ENCODE peak calls at places on chromosomes 7 and 10, in ten cellular contexts. One of them, this sample, is unnamed.

GRCh38 chr7:155198901-155199845 is 98.5 kb upstream of the INSIG1 start:
- DNase-seq in transverse colon: no peak
- DNase-seq in GM12891: no peak
- DNase-seq in esophagus muscularis mucosa: no peak
- DNase-seq in GM23338: no peak
- DNase-seq in breast epithelium: no peak
- DNase-seq in spleen: no peak
- DNase-seq in HL-60: no peak
- DNase-seq in upper lobe of left lung: no peak
- DNase-seq in HCT116: no peak
- DNase-seq in this sample: no peak

GRCh38 chr10:101007915-101008822 is 8.6 kb downstream of the LZTS2 start:
- DNase-seq in transverse colon: no peak
- DNase-seq in GM12891: no peak
- DNase-seq in esophagus muscularis mucosa: no peak
- DNase-seq in GM23338: no peak
- DNase-seq in breast epithelium: no peak
- DNase-seq in spleen: no peak
- DNase-seq in HL-60: no peak
- DNase-seq in upper lobe of left lung: no peak
- DNase-seq in HCT116: no peak
- DNase-seq in this sample: no peak

GRCh38 chr7:48188776-48189520 is 17.7 kb downstream of the ABCA13 start:
- DNase-seq in transverse colon: no peak
- DNase-seq in GM12891: no peak
- DNase-seq in esophagus muscularis mucosa: no peak
- DNase-seq in GM23338: peak; percentile 29
- DNase-seq in breast epithelium: no peak
- DNase-seq in spleen: no peak
- DNase-seq in HL-60: no peak
- DNase-seq in upper lobe of left lung: no peak
- DNase-seq in HCT116: no peak
- DNase-seq in this sample: no peak

GRCh38 chr10:74282151-74282852 is 131.3 kb downstream of the ADK start:
- DNase-seq in transverse colon: no peak
- DNase-seq in GM12891: no peak
- DNase-seq in esophagus muscularis mucosa: no peak
- DNase-seq in GM23338: no peak
- DNase-seq in breast epithelium: no peak
- DNase-seq in spleen: no peak
- DNase-seq in HL-60: no peak
- DNase-seq in upper lobe of left lung: no peak
- DNase-seq in HCT116: no peak
- DNase-seq in this sample: no peak

GRCh38 chr7:3455826-3456444 is 154.9 kb downstream of the SDK1 start:
- DNase-seq in transverse colon: no peak
- DNase-seq in GM12891: no peak
- DNase-seq in esophagus muscularis mucosa: no peak
- DNase-seq in GM23338: peak; percentile 30
- DNase-seq in breast epithelium: no peak
- DNase-seq in spleen: no peak
- DNase-seq in HL-60: no peak
- DNase-seq in upper lobe of left lung: no peak
- DNase-seq in HCT116: no peak
- DNase-seq in this sample: no peak

GRCh38 chr10:5317547-5318107 is 47.1 kb upstream of the UCN3 start:
- DNase-seq in transverse colon: no peak
- DNase-seq in GM12891: no peak
- DNase-seq in esophagus muscularis mucosa: no peak
- DNase-seq in GM23338: no peak
- DNase-seq in breast epithelium: no peak
- DNase-seq in spleen: no peak
- DNase-seq in HL-60: peak; percentile 26
- DNase-seq in upper lobe of left lung: no peak
- DNase-seq in HCT116: no peak
- DNase-seq in this sample: no peak

GRCh38 chr7:23065974-23066373 is 39.6 kb upstream of the KLHL7 start:
- DNase-seq in transverse colon: no peak
- DNase-seq in GM12891: no peak
- DNase-seq in esophagus muscularis mucosa: no peak
- DNase-seq in GM23338: no peak
- DNase-seq in breast epithelium: no peak
- DNase-seq in spleen: no peak
- DNase-seq in HL-60: no peak
- DNase-seq in upper lobe of left lung: no peak
- DNase-seq in HCT116: no peak
- DNase-seq in this sample: no peak

GRCh38 chr7:92586403-92586802 is 3.8 kb downstream of the FAM133B start:
- DNase-seq in transverse colon: no peak
- DNase-seq in GM12891: no peak
- DNase-seq in esophagus muscularis mucosa: no peak
- DNase-seq in GM23338: no peak
- DNase-seq in breast epithelium: no peak
- DNase-seq in spleen: no peak
- DNase-seq in HL-60: no peak
- DNase-seq in upper lobe of left lung: no peak
- DNase-seq in HCT116: no peak
- DNase-seq in this sample: no peak

DNA sequence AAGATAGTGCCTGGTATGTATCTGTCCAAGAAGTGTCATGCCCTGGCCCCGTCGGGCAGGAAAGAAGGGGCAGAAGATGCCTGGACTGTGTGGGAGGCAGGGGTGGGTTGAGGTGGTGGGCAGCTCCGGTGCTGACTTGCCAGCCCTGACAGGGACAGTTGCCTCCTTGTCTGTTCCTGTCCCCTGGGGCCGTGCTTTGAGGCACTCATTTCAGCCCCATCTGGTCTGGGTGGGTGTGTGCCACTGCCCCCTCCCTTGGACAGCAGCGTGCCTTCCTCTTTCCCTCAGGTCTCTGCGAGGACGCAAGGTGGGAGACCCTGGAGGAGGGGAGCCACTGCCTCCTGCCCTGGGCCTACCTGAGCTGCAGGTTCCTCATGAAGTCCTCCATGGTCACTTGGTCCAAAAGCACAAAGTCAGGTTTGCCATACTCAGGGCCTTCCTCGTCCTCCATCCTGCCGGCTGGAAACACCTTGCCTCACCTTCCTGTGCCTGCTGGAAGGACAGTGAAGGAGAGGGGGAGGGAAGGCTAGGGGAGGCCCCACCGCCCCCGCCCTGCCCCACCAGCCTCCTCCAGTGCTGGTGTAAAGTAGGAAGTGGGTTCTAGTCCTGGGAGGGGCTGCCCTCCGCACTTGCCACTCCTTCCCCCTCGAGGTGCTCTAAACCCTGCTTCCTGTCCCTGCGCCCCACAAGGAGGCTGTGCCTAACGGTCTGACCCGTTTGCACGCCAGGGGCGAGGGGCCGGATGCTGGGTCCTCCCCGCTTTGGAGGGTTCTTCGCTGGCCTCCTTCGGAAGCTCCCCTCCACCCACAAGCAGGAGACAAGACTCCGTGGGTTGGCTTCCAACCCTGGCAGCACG is at the start of gene MYO1G:
- DNase-seq in transverse colon: peak; percentile 72
- DNase-seq in GM12891: no peak
- DNase-seq in esophagus muscularis mucosa: no peak
- DNase-seq in GM23338: no peak
- DNase-seq in breast epithelium: no peak
- DNase-seq in spleen: peak; percentile 97
- DNase-seq in HL-60: peak; percentile 97
- DNase-seq in upper lobe of left lung: peak; percentile 86
- DNase-seq in HCT116: no peak
- DNase-seq in this sample: no peak
- TF ChIP-seq POLR2AphosphoS5 in transverse colon: peak; percentile 17
- TF ChIP-seq POLR2AphosphoS5 in GM12891: peak; percentile 44
- TF ChIP-seq POLR2AphosphoS5 in esophagus muscularis mucosa: no peak
- TF ChIP-seq POLR2AphosphoS5 in GM23338: no peak
- TF ChIP-seq POLR2AphosphoS5 in breast epithelium: no peak
- TF ChIP-seq POLR2AphosphoS5 in spleen: peak; percentile 90
- TF ChIP-seq POLR2AphosphoS5 in HL-60: peak; percentile 79
- TF ChIP-seq POLR2AphosphoS5 in upper lobe of left lung: peak; percentile 63
- TF ChIP-seq POLR2AphosphoS5 in HCT116: no peak
- TF ChIP-seq POLR2AphosphoS5 in this sample: peak; percentile 72

GRCh38 chr7:116211006-116211912 is 920 bp downstream of the TES start:
- DNase-seq in transverse colon: peak; percentile 92
- DNase-seq in GM12891: peak; percentile 28
- DNase-seq in esophagus muscularis mucosa: peak; percentile 93
- DNase-seq in GM23338: peak; percentile 80
- DNase-seq in breast epithelium: peak; percentile 82
- DNase-seq in spleen: peak; percentile 90
- DNase-seq in HL-60: peak; percentile 55
- DNase-seq in upper lobe of left lung: peak; percentile 84
- DNase-seq in HCT116: peak; percentile 93
- DNase-seq in this sample: peak; percentile 24
- TF ChIP-seq POLR2AphosphoS5 in transverse colon: peak; percentile 99
- TF ChIP-seq POLR2AphosphoS5 in GM12891: peak; percentile 45
- TF ChIP-seq POLR2AphosphoS5 in esophagus muscularis mucosa: peak; percentile 96
- TF ChIP-seq POLR2AphosphoS5 in GM23338: no peak
- TF ChIP-seq POLR2AphosphoS5 in breast epithelium: peak; percentile 82
- TF ChIP-seq POLR2AphosphoS5 in spleen: peak; percentile 71
- TF ChIP-seq POLR2AphosphoS5 in HL-60: peak; percentile 55
- TF ChIP-seq POLR2AphosphoS5 in upper lobe of left lung: peak; percentile 96
- TF ChIP-seq POLR2AphosphoS5 in HCT116: peak; percentile 97
- TF ChIP-seq POLR2AphosphoS5 in this sample: peak; percentile 42

DNA sequence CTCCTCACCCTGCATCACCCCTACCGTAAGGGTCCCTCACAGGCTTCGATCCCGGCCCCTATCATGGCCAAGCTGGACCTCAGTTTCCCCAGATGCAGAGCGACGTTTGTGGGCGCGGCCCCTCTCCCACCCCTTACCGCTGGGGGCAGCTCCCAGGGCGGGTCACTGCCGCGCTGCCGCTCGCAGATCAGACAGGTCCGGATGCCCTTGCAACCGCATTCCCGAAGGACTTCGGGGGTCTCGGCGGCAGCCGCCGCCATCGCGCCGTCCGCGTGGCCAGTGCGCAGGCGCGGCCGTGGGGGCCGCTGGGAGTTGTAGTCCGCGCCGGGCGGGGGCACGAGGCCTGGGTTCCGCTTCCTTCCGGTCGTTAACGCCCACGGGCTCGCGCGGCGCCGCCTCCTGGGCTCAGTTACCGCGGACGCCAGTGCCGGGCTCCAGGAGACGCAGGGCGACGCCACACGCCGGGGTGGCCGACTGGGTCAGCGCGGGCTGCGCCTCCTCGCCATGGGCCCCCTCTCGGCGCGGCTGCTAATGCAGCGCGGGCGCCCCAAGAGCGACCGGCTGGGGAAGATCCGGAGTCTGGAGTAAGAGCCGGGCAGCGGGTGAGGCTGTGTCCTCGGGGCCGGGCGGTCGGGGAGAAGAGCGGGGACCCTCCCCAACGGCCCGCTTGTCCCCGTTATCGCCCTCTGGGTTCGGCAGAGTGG is at the start of the genes ALKBH4 and LRWD1:
- DNase-seq in transverse colon: peak; percentile 95
- DNase-seq in GM12891: peak; percentile 100
- DNase-seq in esophagus muscularis mucosa: peak; percentile 97
- DNase-seq in GM23338: peak; percentile 90
- DNase-seq in breast epithelium: peak; percentile 91
- DNase-seq in spleen: peak; percentile 99
- DNase-seq in HL-60: peak; percentile 89
- DNase-seq in upper lobe of left lung: peak; percentile 100
- DNase-seq in HCT116: peak; percentile 76
- DNase-seq in this sample: peak; percentile 100
- TF ChIP-seq POLR2AphosphoS5 in transverse colon: peak; percentile 88
- TF ChIP-seq POLR2AphosphoS5 in GM12891: peak; percentile 65
- TF ChIP-seq POLR2AphosphoS5 in esophagus muscularis mucosa: peak; percentile 86
- TF ChIP-seq POLR2AphosphoS5 in GM23338: peak; percentile 82
- TF ChIP-seq POLR2AphosphoS5 in breast epithelium: no peak
- TF ChIP-seq POLR2AphosphoS5 in spleen: peak; percentile 92
- TF ChIP-seq POLR2AphosphoS5 in HL-60: peak; percentile 48
- TF ChIP-seq POLR2AphosphoS5 in upper lobe of left lung: peak; percentile 89
- TF ChIP-seq POLR2AphosphoS5 in HCT116: peak; percentile 95
- TF ChIP-seq POLR2AphosphoS5 in this sample: peak; percentile 75

GRCh38 chr7:150313870-150314269 is 9.3 kb upstream of the LRRC61 start:
- DNase-seq in transverse colon: no peak
- DNase-seq in GM12891: no peak
- DNase-seq in esophagus muscularis mucosa: no peak
- DNase-seq in GM23338: no peak
- DNase-seq in breast epithelium: no peak
- DNase-seq in spleen: no peak
- DNase-seq in HL-60: no peak
- DNase-seq in upper lobe of left lung: no peak
- DNase-seq in HCT116: no peak
- DNase-seq in this sample: no peak

GRCh38 chr7:150314639-150315239 is 8.4 kb upstream of the LRRC61 start:
- DNase-seq in transverse colon: no peak
- DNase-seq in GM12891: no peak
- DNase-seq in esophagus muscularis mucosa: no peak
- DNase-seq in GM23338: no peak
- DNase-seq in breast epithelium: no peak
- DNase-seq in spleen: no peak
- DNase-seq in HL-60: no peak
- DNase-seq in upper lobe of left lung: no peak
- DNase-seq in HCT116: no peak
- DNase-seq in this sample: no peak

GRCh38 chr7:150322114-150322832 is 882 bp upstream of the LRRC61 start:
- DNase-seq in transverse colon: no peak
- DNase-seq in GM12891: no peak
- DNase-seq in esophagus muscularis mucosa: no peak
- DNase-seq in GM23338: no peak
- DNase-seq in breast epithelium: no peak
- DNase-seq in spleen: no peak
- DNase-seq in HL-60: no peak
- DNase-seq in upper lobe of left lung: no peak
- DNase-seq in HCT116: no peak
- DNase-seq in this sample: no peak

GRCh38 chr7:150321788-150322113 is 1.4 kb upstream of the LRRC61 start:
- DNase-seq in transverse colon: no peak
- DNase-seq in GM12891: no peak
- DNase-seq in esophagus muscularis mucosa: no peak
- DNase-seq in GM23338: no peak
- DNase-seq in breast epithelium: no peak
- DNase-seq in spleen: peak; percentile 63
- DNase-seq in HL-60: no peak
- DNase-seq in upper lobe of left lung: no peak
- DNase-seq in HCT116: no peak
- DNase-seq in this sample: no peak

DNA sequence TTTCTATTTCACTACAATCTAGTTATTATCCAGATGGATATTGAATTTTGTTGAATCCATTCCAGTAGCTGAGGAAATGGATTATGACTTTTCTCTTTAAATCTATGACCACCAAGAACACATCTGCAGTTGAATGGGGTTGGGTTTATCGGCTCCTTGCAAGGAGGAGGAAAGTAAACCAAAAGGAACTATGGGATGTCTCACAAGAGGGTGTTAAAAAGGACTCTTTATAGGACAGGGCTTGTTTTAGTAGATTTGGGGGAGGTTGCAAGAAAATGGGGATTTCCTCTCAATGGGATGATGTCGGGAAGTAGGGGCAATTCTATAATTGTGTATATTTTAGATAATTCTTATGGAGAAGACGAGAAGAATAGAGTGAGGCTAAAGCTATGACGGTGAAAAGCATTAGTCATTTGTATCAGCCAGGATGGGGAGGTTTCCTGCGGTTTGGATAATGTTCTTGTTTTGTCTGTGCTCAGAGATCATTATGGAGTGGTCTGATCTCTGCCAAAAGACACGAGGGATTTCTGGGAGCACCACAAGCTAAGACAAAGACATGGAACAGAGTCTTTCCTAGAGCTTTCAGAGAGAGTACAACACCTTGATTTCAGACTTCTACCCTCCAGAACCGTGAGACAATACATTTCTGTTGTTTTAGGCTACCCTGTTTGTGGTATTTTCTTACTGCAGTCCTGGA is 5.3 kb upstream of the LRRC61 start:
- DNase-seq in transverse colon: no peak
- DNase-seq in GM12891: no peak
- DNase-seq in esophagus muscularis mucosa: no peak
- DNase-seq in GM23338: peak; percentile 19
- DNase-seq in breast epithelium: no peak
- DNase-seq in spleen: no peak
- DNase-seq in HL-60: no peak
- DNase-seq in upper lobe of left lung: no peak
- DNase-seq in HCT116: no peak
- DNase-seq in this sample: no peak
- TF ChIP-seq POLR2AphosphoS5 in transverse colon: no peak
- TF ChIP-seq POLR2AphosphoS5 in GM12891: no peak
- TF ChIP-seq POLR2AphosphoS5 in esophagus muscularis mucosa: no peak
- TF ChIP-seq POLR2AphosphoS5 in GM23338: no peak
- TF ChIP-seq POLR2AphosphoS5 in breast epithelium: no peak
- TF ChIP-seq POLR2AphosphoS5 in spleen: no peak
- TF ChIP-seq POLR2AphosphoS5 in HL-60: no peak
- TF ChIP-seq POLR2AphosphoS5 in upper lobe of left lung: no peak
- TF ChIP-seq POLR2AphosphoS5 in HCT116: no peak
- TF ChIP-seq POLR2AphosphoS5 in this sample: no peak

This sample was measured in GM12892.